ENCODE peak calls at places on chromosomes 1 and 21, in ten cellular contexts. One of them, this sample, is unnamed.

GRCh38 chr1:99481391-99481996 is 164.4 kb upstream of the PALMD start:
- DNase-seq in lower leg skin: peak; percentile 33
- DNase-seq in EH: peak; percentile 71
- DNase-seq in psoas muscle: no peak
- DNase-seq in HFFc6: peak; percentile 62
- DNase-seq in activated T-helper 1 cell treated with anti-CD3 and anti-CD28 coated beads, Interleukin-12 subunit alpha, Interleukin-12 subunit beta, Interleukin-2, Interleukin-4 antibody, amounts not matched to agents 30 ng/mL and 10 ng/mL and 1 ng/mL, durations not matched to agents 14 hours and 24 hours and 36 hours: no peak
- DNase-seq in T-cell: no peak
- DNase-seq in body of pancreas: peak; percentile 51
- DNase-seq in NCI-H1105: peak; percentile 78
- DNase-seq in RPMI8226: peak; percentile 67
- DNase-seq in this sample: peak; percentile 76

GRCh38 chr1:159429074-159429861 is 2.7 kb upstream of the OR10J4 start:
- DNase-seq in lower leg skin: no peak
- DNase-seq in EH: peak; percentile 90
- DNase-seq in psoas muscle: no peak
- DNase-seq in HFFc6: peak; percentile 96
- DNase-seq in activated T-helper 1 cell treated with anti-CD3 and anti-CD28 coated beads, Interleukin-12 subunit alpha, Interleukin-12 subunit beta, Interleukin-2, Interleukin-4 antibody, amounts not matched to agents 30 ng/mL and 10 ng/mL and 1 ng/mL, durations not matched to agents 14 hours and 24 hours and 36 hours: no peak
- DNase-seq in T-cell: no peak
- DNase-seq in body of pancreas: no peak
- DNase-seq in NCI-H1105: no peak
- DNase-seq in RPMI8226: no peak
- DNase-seq in this sample: no peak

GRCh38 chr1:233933339-233933738 is 28.9 kb downstream of the SLC35F3 start:
- DNase-seq in lower leg skin: no peak
- DNase-seq in EH: no peak
- DNase-seq in psoas muscle: no peak
- DNase-seq in HFFc6: no peak
- DNase-seq in activated T-helper 1 cell treated with anti-CD3 and anti-CD28 coated beads, Interleukin-12 subunit alpha, Interleukin-12 subunit beta, Interleukin-2, Interleukin-4 antibody, amounts not matched to agents 30 ng/mL and 10 ng/mL and 1 ng/mL, durations not matched to agents 14 hours and 24 hours and 36 hours: no peak
- DNase-seq in T-cell: no peak
- DNase-seq in body of pancreas: no peak
- DNase-seq in NCI-H1105: no peak
- DNase-seq in RPMI8226: no peak
- DNase-seq in this sample: no peak

GRCh38 chr1:43550598-43551246 is 20.0 kb downstream of the PTPRF start:
- DNase-seq in lower leg skin: no peak
- DNase-seq in EH: no peak
- DNase-seq in psoas muscle: no peak
- DNase-seq in HFFc6: no peak
- DNase-seq in activated T-helper 1 cell treated with anti-CD3 and anti-CD28 coated beads, Interleukin-12 subunit alpha, Interleukin-12 subunit beta, Interleukin-2, Interleukin-4 antibody, amounts not matched to agents 30 ng/mL and 10 ng/mL and 1 ng/mL, durations not matched to agents 14 hours and 24 hours and 36 hours: no peak
- DNase-seq in T-cell: no peak
- DNase-seq in body of pancreas: peak; percentile 35
- DNase-seq in NCI-H1105: no peak
- DNase-seq in RPMI8226: no peak
- DNase-seq in this sample: no peak

GRCh38 chr21:36966066-36966845 is at the start of gene HLCS:
- DNase-seq in lower leg skin: no peak
- DNase-seq in EH: peak; percentile 75
- DNase-seq in psoas muscle: peak; percentile 81
- DNase-seq in HFFc6: peak; percentile 3
- DNase-seq in activated T-helper 1 cell treated with anti-CD3 and anti-CD28 coated beads, Interleukin-12 subunit alpha, Interleukin-12 subunit beta, Interleukin-2, Interleukin-4 antibody, amounts not matched to agents 30 ng/mL and 10 ng/mL and 1 ng/mL, durations not matched to agents 14 hours and 24 hours and 36 hours: peak; percentile 69
- DNase-seq in T-cell: peak; percentile 55
- DNase-seq in body of pancreas: peak; percentile 79
- DNase-seq in NCI-H1105: peak; percentile 75
- DNase-seq in RPMI8226: peak; percentile 88
- DNase-seq in this sample: peak; percentile 85

GRCh38 chr1:26733982-26734381 is 38.2 kb downstream of the ARID1A start:
- DNase-seq in lower leg skin: no peak
- DNase-seq in EH: peak; percentile 83
- DNase-seq in psoas muscle: no peak
- DNase-seq in HFFc6: peak; percentile 70
- DNase-seq in activated T-helper 1 cell treated with anti-CD3 and anti-CD28 coated beads, Interleukin-12 subunit alpha, Interleukin-12 subunit beta, Interleukin-2, Interleukin-4 antibody, amounts not matched to agents 30 ng/mL and 10 ng/mL and 1 ng/mL, durations not matched to agents 14 hours and 24 hours and 36 hours: peak; percentile 24
- DNase-seq in T-cell: no peak
- DNase-seq in body of pancreas: no peak
- DNase-seq in NCI-H1105: no peak
- DNase-seq in RPMI8226: no peak
- DNase-seq in this sample: peak; percentile 76

GRCh38 chr1:202230939-202231645 is 37.5 kb downstream of the LGR6 start:
- DNase-seq in lower leg skin: no peak
- DNase-seq in EH: no peak
- DNase-seq in psoas muscle: no peak
- DNase-seq in HFFc6: no peak
- DNase-seq in activated T-helper 1 cell treated with anti-CD3 and anti-CD28 coated beads, Interleukin-12 subunit alpha, Interleukin-12 subunit beta, Interleukin-2, Interleukin-4 antibody, amounts not matched to agents 30 ng/mL and 10 ng/mL and 1 ng/mL, durations not matched to agents 14 hours and 24 hours and 36 hours: no peak
- DNase-seq in T-cell: no peak
- DNase-seq in body of pancreas: no peak
- DNase-seq in NCI-H1105: no peak
- DNase-seq in RPMI8226: no peak
- DNase-seq in this sample: no peak

GRCh38 chr1:6521502-6521901 is 30.0 kb upstream of the PLEKHG5 start:
- DNase-seq in lower leg skin: no peak
- DNase-seq in EH: peak; percentile 71
- DNase-seq in psoas muscle: no peak
- DNase-seq in HFFc6: peak; percentile 76
- DNase-seq in activated T-helper 1 cell treated with anti-CD3 and anti-CD28 coated beads, Interleukin-12 subunit alpha, Interleukin-12 subunit beta, Interleukin-2, Interleukin-4 antibody, amounts not matched to agents 30 ng/mL and 10 ng/mL and 1 ng/mL, durations not matched to agents 14 hours and 24 hours and 36 hours: no peak
- DNase-seq in T-cell: no peak
- DNase-seq in body of pancreas: no peak
- DNase-seq in NCI-H1105: no peak
- DNase-seq in RPMI8226: no peak
- DNase-seq in this sample: no peak

GRCh38 chr1:65512383-65512782 is 91.9 kb downstream of the LEPR start:
- DNase-seq in lower leg skin: no peak
- DNase-seq in EH: no peak
- DNase-seq in psoas muscle: no peak
- DNase-seq in HFFc6: no peak
- DNase-seq in activated T-helper 1 cell treated with anti-CD3 and anti-CD28 coated beads, Interleukin-12 subunit alpha, Interleukin-12 subunit beta, Interleukin-2, Interleukin-4 antibody, amounts not matched to agents 30 ng/mL and 10 ng/mL and 1 ng/mL, durations not matched to agents 14 hours and 24 hours and 36 hours: no peak
- DNase-seq in T-cell: no peak
- DNase-seq in body of pancreas: peak; percentile 11
- DNase-seq in NCI-H1105: no peak
- DNase-seq in RPMI8226: no peak
- DNase-seq in this sample: peak; percentile 51

GRCh38 chr1:13549521-13549920 is 34.1 kb upstream of the PDPN start:
- DNase-seq in lower leg skin: peak; percentile 28
- DNase-seq in EH: no peak
- DNase-seq in psoas muscle: no peak
- DNase-seq in HFFc6: no peak
- DNase-seq in activated T-helper 1 cell treated with anti-CD3 and anti-CD28 coated beads, Interleukin-12 subunit alpha, Interleukin-12 subunit beta, Interleukin-2, Interleukin-4 antibody, amounts not matched to agents 30 ng/mL and 10 ng/mL and 1 ng/mL, durations not matched to agents 14 hours and 24 hours and 36 hours: no peak
- DNase-seq in T-cell: no peak
- DNase-seq in body of pancreas: no peak
- DNase-seq in NCI-H1105: no peak
- DNase-seq in RPMI8226: no peak
- DNase-seq in this sample: no peak

GRCh38 chr1:195327361-195327760 is 1280.9 kb downstream of the KCNT2 start:
- DNase-seq in lower leg skin: no peak
- DNase-seq in EH: no peak
- DNase-seq in psoas muscle: no peak
- DNase-seq in HFFc6: no peak
- DNase-seq in activated T-helper 1 cell treated with anti-CD3 and anti-CD28 coated beads, Interleukin-12 subunit alpha, Interleukin-12 subunit beta, Interleukin-2, Interleukin-4 antibody, amounts not matched to agents 30 ng/mL and 10 ng/mL and 1 ng/mL, durations not matched to agents 14 hours and 24 hours and 36 hours: no peak
- DNase-seq in T-cell: no peak
- DNase-seq in body of pancreas: no peak
- DNase-seq in NCI-H1105: no peak
- DNase-seq in RPMI8226: no peak
- DNase-seq in this sample: no peak

GRCh38 chr1:54240741-54241335 is 40.9 kb downstream of the MRPL37 start:
- DNase-seq in lower leg skin: no peak
- DNase-seq in EH: no peak
- DNase-seq in psoas muscle: no peak
- DNase-seq in HFFc6: no peak
- DNase-seq in activated T-helper 1 cell treated with anti-CD3 and anti-CD28 coated beads, Interleukin-12 subunit alpha, Interleukin-12 subunit beta, Interleukin-2, Interleukin-4 antibody, amounts not matched to agents 30 ng/mL and 10 ng/mL and 1 ng/mL, durations not matched to agents 14 hours and 24 hours and 36 hours: no peak
- DNase-seq in T-cell: no peak
- DNase-seq in body of pancreas: no peak
- DNase-seq in NCI-H1105: no peak
- DNase-seq in RPMI8226: no peak
- DNase-seq in this sample: no peak

GRCh38 chr21:21268061-21268471 is 269.9 kb downstream of the NCAM2 start:
- DNase-seq in lower leg skin: no peak
- DNase-seq in EH: no peak
- DNase-seq in psoas muscle: no peak
- DNase-seq in HFFc6: no peak
- DNase-seq in activated T-helper 1 cell treated with anti-CD3 and anti-CD28 coated beads, Interleukin-12 subunit alpha, Interleukin-12 subunit beta, Interleukin-2, Interleukin-4 antibody, amounts not matched to agents 30 ng/mL and 10 ng/mL and 1 ng/mL, durations not matched to agents 14 hours and 24 hours and 36 hours: no peak
- DNase-seq in T-cell: no peak
- DNase-seq in body of pancreas: no peak
- DNase-seq in NCI-H1105: no peak
- DNase-seq in RPMI8226: no peak
- DNase-seq in this sample: no peak

GRCh38 chr1:100658716-100659026 is 60.9 kb upstream of the VCAM1 start:
- DNase-seq in lower leg skin: no peak
- DNase-seq in EH: no peak
- DNase-seq in psoas muscle: no peak
- DNase-seq in HFFc6: no peak
- DNase-seq in activated T-helper 1 cell treated with anti-CD3 and anti-CD28 coated beads, Interleukin-12 subunit alpha, Interleukin-12 subunit beta, Interleukin-2, Interleukin-4 antibody, amounts not matched to agents 30 ng/mL and 10 ng/mL and 1 ng/mL, durations not matched to agents 14 hours and 24 hours and 36 hours: no peak
- DNase-seq in T-cell: no peak
- DNase-seq in body of pancreas: no peak
- DNase-seq in NCI-H1105: no peak
- DNase-seq in RPMI8226: no peak
- DNase-seq in this sample: no peak

GRCh38 chr1:154819628-154820590 is 50.2 kb downstream of the KCNN3 start:
- DNase-seq in lower leg skin: no peak
- DNase-seq in EH: peak; percentile 20
- DNase-seq in psoas muscle: no peak
- DNase-seq in HFFc6: no peak
- DNase-seq in activated T-helper 1 cell treated with anti-CD3 and anti-CD28 coated beads, Interleukin-12 subunit alpha, Interleukin-12 subunit beta, Interleukin-2, Interleukin-4 antibody, amounts not matched to agents 30 ng/mL and 10 ng/mL and 1 ng/mL, durations not matched to agents 14 hours and 24 hours and 36 hours: no peak
- DNase-seq in T-cell: no peak
- DNase-seq in body of pancreas: no peak
- DNase-seq in NCI-H1105: no peak
- DNase-seq in RPMI8226: peak; percentile 65
- DNase-seq in this sample: no peak

GRCh38 chr1:27658951-27659496 is 13.0 kb downstream of the IFI6 start:
- DNase-seq in lower leg skin: no peak
- DNase-seq in EH: peak; percentile 94
- DNase-seq in psoas muscle: peak; percentile 65
- DNase-seq in HFFc6: peak; percentile 90
- DNase-seq in activated T-helper 1 cell treated with anti-CD3 and anti-CD28 coated beads, Interleukin-12 subunit alpha, Interleukin-12 subunit beta, Interleukin-2, Interleukin-4 antibody, amounts not matched to agents 30 ng/mL and 10 ng/mL and 1 ng/mL, durations not matched to agents 14 hours and 24 hours and 36 hours: no peak
- DNase-seq in T-cell: no peak
- DNase-seq in body of pancreas: no peak
- DNase-seq in NCI-H1105: no peak
- DNase-seq in RPMI8226: peak; percentile 67
- DNase-seq in this sample: peak; percentile 78

GRCh38 chr1:63797056-63797726 is 23.4 kb downstream of the ROR1 start:
- DNase-seq in lower leg skin: no peak
- DNase-seq in EH: no peak
- DNase-seq in psoas muscle: no peak
- DNase-seq in HFFc6: no peak
- DNase-seq in activated T-helper 1 cell treated with anti-CD3 and anti-CD28 coated beads, Interleukin-12 subunit alpha, Interleukin-12 subunit beta, Interleukin-2, Interleukin-4 antibody, amounts not matched to agents 30 ng/mL and 10 ng/mL and 1 ng/mL, durations not matched to agents 14 hours and 24 hours and 36 hours: no peak
- DNase-seq in T-cell: no peak
- DNase-seq in body of pancreas: no peak
- DNase-seq in NCI-H1105: no peak
- DNase-seq in RPMI8226: no peak
- DNase-seq in this sample: peak; percentile 66

GRCh38 chr1:33120436-33121231 is 39.7 kb downstream of the AZIN2 start:
- DNase-seq in lower leg skin: no peak
- DNase-seq in EH: no peak
- DNase-seq in psoas muscle: no peak
- DNase-seq in HFFc6: no peak
- DNase-seq in activated T-helper 1 cell treated with anti-CD3 and anti-CD28 coated beads, Interleukin-12 subunit alpha, Interleukin-12 subunit beta, Interleukin-2, Interleukin-4 antibody, amounts not matched to agents 30 ng/mL and 10 ng/mL and 1 ng/mL, durations not matched to agents 14 hours and 24 hours and 36 hours: no peak
- DNase-seq in T-cell: no peak
- DNase-seq in body of pancreas: no peak
- DNase-seq in NCI-H1105: no peak
- DNase-seq in RPMI8226: no peak
- DNase-seq in this sample: no peak

GRCh38 chr1:108897865-108898720 is 21.3 kb downstream of the GPSM2 start:
- DNase-seq in lower leg skin: no peak
- DNase-seq in EH: peak; percentile 73
- DNase-seq in psoas muscle: no peak
- DNase-seq in HFFc6: peak; percentile 69
- DNase-seq in activated T-helper 1 cell treated with anti-CD3 and anti-CD28 coated beads, Interleukin-12 subunit alpha, Interleukin-12 subunit beta, Interleukin-2, Interleukin-4 antibody, amounts not matched to agents 30 ng/mL and 10 ng/mL and 1 ng/mL, durations not matched to agents 14 hours and 24 hours and 36 hours: peak; percentile 10
- DNase-seq in T-cell: peak; percentile 15
- DNase-seq in body of pancreas: no peak
- DNase-seq in NCI-H1105: peak; percentile 56
- DNase-seq in RPMI8226: peak; percentile 52
- DNase-seq in this sample: peak; percentile 78

This sample was measured in foreskin fibroblast.